ENCODE peak calls at places on chromosomes 3 and 15, in nine cellular contexts. T is heart left ventricle, U is HCT116, M is stomach, F is IMR-90, Z is gastrocnemius medialis, L is body of pancreas, X is Peyer's patch, W is transverse colon. V is an unnamed sample.

GRCh38 chr15:45714501-45715488 is 80.0 kb downstream of the SQOR start:
- DNase-seq in T (peak), Z (no peak), W (peak), F (peak), U (peak), M (peak), X (peak), L (peak), V (peak)

GRCh38 chr3:151156618-151157216 is 46.3 kb downstream of the GPR171 start:
- DNase-seq in U (peak), M (no peak), T (no peak), F (peak), L (no peak), X (no peak), Z (no peak), W (no peak), V (no peak)

GRCh38 chr3:149393355-149394165 is 16.1 kb upstream of the TM4SF1 start:
- DNase-seq in L (peak), W (peak), T (peak), X (peak), F (peak), M (peak), U (peak), Z (no peak), V (peak)

GRCh38 chr3:112086857-112087524 is 802 bp downstream of the C3orf52 start:
- DNase-seq in T (no peak), W (no peak), F (peak), U (peak), M (no peak), Z (no peak), X (no peak), L (no peak), V (no peak)

GRCh38 chr3:115885621-115886020 is 262.3 kb downstream of the GAP43 start:
- DNase-seq in F (peak), X (no peak), Z (no peak), M (no peak), W (no peak), U (no peak), L (no peak), T (no peak), V (no peak)

GRCh38 chr15:64894395-64895056 is 17.2 kb upstream of the ANKDD1A start:
- DNase-seq in F (no peak), M (peak), L (no peak), X (no peak), Z (no peak), U (no peak), T (no peak), W (peak), V (peak)

GRCh38 chr15:95826831-95827230 is 503.7 kb upstream of the NR2F2 start:
- DNase-seq in U (no peak), W (no peak), M (no peak), F (no peak), Z (no peak), T (no peak), X (no peak), L (no peak), V (no peak)

GRCh38 chr3:79178471-79178870 is 589.3 kb downstream of the ROBO1 start:
- DNase-seq in Z (no peak), X (no peak), U (no peak), T (no peak), F (no peak), L (no peak), M (no peak), W (no peak), V (no peak)

GRCh38 chr15:82306791-82307713 is 42.2 kb downstream of the GOLGA6L10 start:
- DNase-seq in W (no peak), M (no peak), X (no peak), T (no peak), Z (no peak), U (no peak), L (no peak), F (no peak), V (no peak)

GRCh38 chr15:31279221-31280036 is 47.2 kb upstream of the KLF13 start:
- DNase-seq in F (no peak), Z (no peak), X (no peak), U (no peak), W (peak), M (peak), T (peak), L (peak), V (peak)

GRCh38 chr3:86990171-86990733 is 697 bp downstream of the VGLL3 start:
- DNase-seq in X (peak), L (peak), T (no peak), M (peak), W (no peak), U (no peak), F (peak), Z (no peak), V (no peak)

GRCh38 chr15:90581771-90582471 is 52.2 kb downstream of the CRTC3 start:
- DNase-seq in L (no peak), Z (no peak), F (no peak), W (no peak), U (no peak), M (no peak), X (no peak), T (no peak), V (no peak)

GRCh38 chr15:45343258-45343860 is 35.0 kb downstream of the GATM start:
- DNase-seq in F (no peak), M (no peak), Z (no peak), L (no peak), U (no peak), T (no peak), X (no peak), W (no peak), V (no peak)

GRCh38 chr3:165883866-165884478 is 46.7 kb upstream of the BCHE start:
- DNase-seq in X (no peak), F (no peak), M (no peak), U (no peak), T (no peak), W (no peak), Z (no peak), L (no peak), V (no peak)

GRCh38 chr3:138463724-138464489 is 29.5 kb downstream of the ESYT3 start:
- DNase-seq in Z (no peak), T (no peak), W (no peak), F (no peak), U (no peak), M (no peak), X (no peak), L (no peak), V (no peak)

GRCh38 chr3:39541917-39542329 is 74.4 kb downstream of the MOBP start:
- DNase-seq in W (no peak), U (peak), Z (no peak), M (no peak), T (no peak), X (no peak), F (peak), L (no peak), V (no peak)

GRCh38 chr3:143977326-143978262 is 6.0 kb downstream of the DIPK2A start:
- DNase-seq in T (no peak), Z (no peak), M (no peak), U (no peak), W (no peak), X (no peak), F (peak), L (no peak), V (no peak)

GRCh38 chr15:63504979-63505841 is 817 bp downstream of the USP3 start:
- DNase-seq in U (no peak), M (peak), L (peak), F (peak), X (peak), Z (peak), W (peak), T (peak), V (peak)

GRCh38 chr3:117486709-117487394 is 777.3 kb downstream of the TUSC7 start:
- DNase-seq in T (no peak), M (no peak), U (no peak), X (no peak), F (no peak), W (no peak), L (no peak), Z (no peak), V (no peak)

GRCh38 chr3:120568624-120569023 is 27.5 kb upstream of the NDUFB4 start:
- DNase-seq in X (no peak), W (no peak), U (no peak), L (no peak), Z (no peak), T (no peak), F (peak), M (no peak), V (no peak)

GRCh38 chr3:155065537-155065936 is 14.6 kb upstream of the MME start:
- DNase-seq in L (no peak), Z (peak), T (no peak), M (no peak), F (peak), X (no peak), W (no peak), U (no peak), V (no peak)

GRCh38 chr3:86914651-86915050 is 76.3 kb downstream of the VGLL3 start:
- DNase-seq in M (no peak), F (no peak), W (no peak), U (no peak), X (no peak), L (no peak), T (no peak), Z (no peak), V (no peak)

GRCh38 chr15:56758770-56759449 is 25.6 kb upstream of the ZNF280D start:
- DNase-seq in X (no peak), T (no peak), Z (no peak), W (no peak), L (no peak), U (no peak), F (peak), M (no peak), V (no peak)

GRCh38 chr15:99503411-99503810 is 62.4 kb upstream of the MEF2A start:
- DNase-seq in M (no peak), T (no peak), F (no peak), W (no peak), L (no peak), X (no peak), U (no peak), Z (no peak), V (no peak)

GRCh38 chr15:39963806-39964205 is 29.9 kb downstream of the EIF2AK4 start:
- DNase-seq in X (no peak), U (no peak), M (no peak), T (no peak), L (no peak), W (no peak), F (peak), Z (no peak), V (no peak)

GRCh38 chr3:120566243-120566980 is 29.7 kb upstream of the NDUFB4 start:
- DNase-seq in W (no peak), F (no peak), M (no peak), U (no peak), Z (no peak), L (no peak), X (no peak), T (no peak), V (no peak)

GRCh38 chr3:159170436-159171003 is 368.7 kb downstream of the MFSD1 start:
- DNase-seq in W (no peak), M (no peak), L (no peak), U (no peak), Z (no peak), T (no peak), F (peak), X (no peak), V (no peak)

GRCh38 chr15:25838191-25838870 is 24.8 kb downstream of the ATP10A start:
- DNase-seq in W (no peak), F (no peak), Z (no peak), U (no peak), L (no peak), M (no peak), T (no peak), X (no peak), V (no peak)

GRCh38 chr15:66135664-66136063 is 117.9 kb downstream of the MEGF11 start:
- DNase-seq in X (no peak), T (no peak), F (no peak), W (no peak), U (no peak), L (no peak), Z (no peak), M (no peak), V (no peak)

GRCh38 chr15:70488002-70488605 is 275.3 kb downstream of the UACA start:
- DNase-seq in U (no peak), W (peak), L (peak), F (peak), T (peak), Z (no peak), M (peak), X (peak), V (peak)

GRCh38 chr15:77186518-77187095 is 115.7 kb upstream of the TSPAN3 start:
- DNase-seq in Z (no peak), X (no peak), T (no peak), F (peak), W (no peak), U (peak), L (no peak), M (no peak), V (no peak)

GRCh38 chr3:44628716-44629115 is 3.9 kb downstream of the ZNF197 start:
- DNase-seq in M (no peak), X (no peak), W (no peak), F (no peak), Z (no peak), T (no peak), U (no peak), L (no peak), V (no peak)

DNA sequence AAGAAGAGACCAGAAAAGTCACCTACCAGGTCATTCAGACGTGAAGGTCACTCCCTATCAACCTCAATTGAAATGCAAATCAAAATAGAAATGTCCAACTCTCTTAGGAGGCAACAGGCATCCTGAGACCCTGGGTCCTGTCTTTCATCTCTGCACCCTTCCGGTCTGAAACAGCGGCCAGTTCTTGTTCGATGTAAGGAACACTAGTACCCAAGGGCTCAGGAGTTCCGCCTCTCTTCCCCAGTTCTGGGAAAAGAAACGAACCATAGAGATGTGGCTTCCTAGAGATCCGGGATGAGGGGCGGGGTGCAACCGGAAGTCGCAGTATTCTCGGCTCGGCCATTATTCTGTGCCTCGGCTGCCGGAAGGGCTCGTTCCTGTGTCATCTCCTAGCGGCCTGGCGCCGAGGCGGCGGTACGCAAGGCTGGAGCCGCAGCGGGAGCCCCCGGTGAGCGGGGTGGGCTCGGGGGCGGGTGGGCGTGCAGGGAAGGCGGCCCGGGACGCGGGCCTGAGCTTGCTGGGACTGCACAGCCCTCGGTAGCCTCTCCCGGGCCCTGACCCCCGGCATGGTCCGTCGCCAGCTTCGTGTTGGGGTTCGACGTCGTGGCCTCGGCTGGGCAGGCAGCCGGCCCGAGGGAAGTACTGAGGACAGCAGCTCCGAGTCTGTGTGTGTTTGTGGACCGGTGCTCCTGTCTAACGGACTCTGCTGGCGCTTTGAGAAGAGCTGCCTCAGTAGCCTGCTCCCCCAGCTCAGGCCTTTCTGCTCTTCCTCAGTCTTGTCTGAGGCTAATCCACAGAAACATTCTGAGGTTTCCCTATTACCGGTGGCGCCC is at the start of gene ZNF197:
- DNase-seq in X (peak), W (peak), M (peak), L (peak), U (peak), Z (peak), T (peak), F (peak), V (peak)
- TF ChIP-seq POLR2A in X (no peak), W (peak), M (no peak), L (peak), U (peak), Z (peak), T (no peak), F (peak), V (peak)

GRCh38 chr3:129231331-129232119 is 17.9 kb upstream of the COPG1 start:
- DNase-seq in L (no peak), M (no peak), Z (no peak), W (no peak), U (no peak), T (no peak), X (no peak), F (peak), V (no peak)
- H3K27ac ChIP-seq in L (no peak), M (no peak), Z (no peak), W (peak), U (no peak), T (no peak), X (peak), F (no peak), V (no peak)

GRCh38 chr3:156741935-156742334 is 67.5 kb downstream of the TIPARP start:
- DNase-seq in F (no peak), X (no peak), T (no peak), L (no peak), U (no peak), W (no peak), Z (no peak), M (no peak), V (no peak)

GRCh38 chr3:156742401-156742800 is 68.0 kb downstream of the TIPARP start:
- DNase-seq in Z (no peak), L (no peak), F (no peak), W (no peak), U (no peak), T (no peak), X (no peak), M (no peak), V (no peak)

GRCh38 chr3:156744631-156745030 is 70.2 kb downstream of the TIPARP start:
- DNase-seq in X (no peak), U (no peak), Z (no peak), L (no peak), T (no peak), M (no peak), F (no peak), W (no peak), V (no peak)

GRCh38 chr3:156745766-156746165 is 71.4 kb downstream of the TIPARP start:
- DNase-seq in W (no peak), M (no peak), U (no peak), X (no peak), F (no peak), Z (no peak), L (no peak), T (no peak), V (no peak)

GRCh38 chr3:156743859-156744258 is 69.5 kb downstream of the TIPARP start:
- DNase-seq in L (no peak), Z (no peak), F (no peak), U (no peak), W (no peak), M (no peak), T (no peak), X (no peak), V (no peak)
- TF ChIP-seq CTCF in L (no peak), Z (no peak), F (no peak), U (peak), W (no peak), M (no peak), T (no peak), X (no peak), V (no peak)

DNA sequence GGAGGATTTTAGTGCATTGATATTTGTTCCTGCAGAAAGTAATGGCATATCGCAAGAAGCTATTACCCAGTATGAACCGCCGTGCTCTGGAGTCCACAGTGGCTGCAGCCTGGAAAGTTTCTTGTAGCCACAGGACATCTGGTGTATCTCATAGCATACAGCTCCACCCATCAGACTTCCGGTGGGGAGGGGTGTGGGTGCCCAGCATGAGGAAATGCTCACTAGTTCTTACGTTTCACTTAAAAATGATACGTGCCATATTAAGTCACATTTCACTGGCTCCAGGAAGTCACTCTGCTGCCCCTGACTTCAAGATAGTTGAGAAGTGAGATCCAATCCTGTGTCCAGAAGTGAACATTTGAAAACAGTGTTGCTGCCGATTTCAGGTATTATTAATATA is 990.4 kb downstream of the GBE1 start:
- DNase-seq in Z (no peak), L (no peak), W (no peak), T (no peak), M (no peak), U (no peak), X (no peak), F (no peak), V (no peak)
- TF ChIP-seq POLR2A in Z (no peak), L (no peak), W (no peak), T (no peak), M (no peak), U (no peak), X (no peak), F (no peak), V (no peak)

DNA sequence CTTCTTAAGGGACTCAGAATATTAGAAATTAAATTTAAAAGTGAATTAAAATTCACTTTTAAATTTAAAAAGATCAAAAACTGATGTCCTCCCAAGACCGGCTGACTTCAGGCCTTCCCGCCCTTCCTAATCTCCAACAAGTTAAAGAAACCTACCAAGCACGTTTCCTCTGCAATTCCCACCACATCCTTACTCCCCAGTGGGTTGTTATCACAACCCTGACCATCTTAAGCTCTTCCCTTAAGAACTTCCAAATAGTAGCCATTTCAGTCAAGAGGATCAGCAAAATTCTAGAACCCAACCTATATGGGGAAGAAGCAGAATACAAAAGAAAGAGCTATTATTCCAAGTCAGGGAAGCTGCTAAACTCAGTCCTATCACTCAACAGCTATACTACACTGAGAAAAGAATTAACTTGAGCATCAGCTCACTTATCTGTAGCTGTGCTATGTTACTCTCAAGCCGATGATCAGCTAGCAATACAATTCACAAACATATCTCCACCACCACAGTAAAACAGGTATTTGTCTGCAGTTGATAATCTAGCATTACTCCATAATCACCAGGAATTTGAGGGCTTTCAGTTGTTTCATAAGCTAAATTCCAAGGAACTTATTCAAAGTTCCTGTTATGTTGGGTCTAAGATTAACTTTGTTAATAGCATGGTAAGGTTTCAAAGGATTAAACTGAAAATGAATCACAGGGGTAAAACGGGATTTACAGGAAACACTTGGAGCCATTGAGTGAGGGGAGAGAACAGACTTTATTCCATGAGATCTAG is 14.3 kb downstream of the ABCC5 start:
- DNase-seq in F (peak), M (no peak), X (no peak), T (no peak), W (no peak), U (no peak), Z (no peak), L (no peak), V (no peak)
- H3K27ac ChIP-seq in F (peak), M (no peak), X (no peak), T (no peak), W (no peak), U (no peak), Z (peak), L (no peak), V (no peak)

DNA sequence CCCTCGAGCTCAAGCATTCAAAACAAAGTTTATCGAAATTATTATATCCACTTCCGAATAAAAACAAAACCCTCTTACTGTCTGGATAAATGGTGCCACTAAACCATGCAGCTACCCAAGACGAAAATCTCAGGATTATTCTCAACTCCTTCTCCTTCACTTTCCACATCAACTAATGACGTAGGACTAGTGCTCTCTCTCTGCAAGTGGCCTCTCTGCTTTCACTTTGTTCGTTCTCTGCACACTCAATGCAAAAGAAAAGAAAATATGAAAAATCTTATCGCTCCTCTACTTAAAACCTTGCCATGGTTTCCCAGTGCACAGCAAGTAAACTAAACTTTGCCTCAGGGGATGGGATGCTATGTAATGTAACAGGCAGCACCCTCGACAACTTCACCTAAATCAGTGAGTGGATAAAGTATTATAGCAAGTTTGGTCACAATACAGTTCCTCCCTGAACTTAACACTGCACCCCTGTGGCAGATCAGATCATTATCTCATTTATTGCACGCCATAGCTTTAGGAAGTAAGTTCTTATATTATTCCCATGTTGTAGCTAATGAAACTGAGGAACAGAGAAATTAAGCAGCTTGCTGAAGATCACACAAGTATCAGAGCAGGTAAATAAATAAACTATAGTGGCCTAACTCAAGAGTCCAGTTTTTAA is 262.7 kb upstream of the GADL1 start:
- DNase-seq in X (no peak), M (no peak), F (no peak), U (no peak), Z (no peak), T (no peak), W (no peak), L (no peak), V (no peak)
- TF ChIP-seq CTCF in X (no peak), M (no peak), F (no peak), U (peak), Z (no peak), T (no peak), W (no peak), L (no peak), V (no peak)